ENCODE peak calls at places on chromosomes 4 and X, in eight cellular contexts. I is AG08396; M is ecto neural progenitor cell; Z is activated CD4-positive, alpha-beta memory T cell treated with anti-CD3 and anti-CD28 coated beads, Interleukin-2, amount 10 ng/mL, durations not matched to agents 7 days and 5 days; C is omental fat pad; V is stimulated activated CD4-positive, alpha-beta T cell treated with anti-CD3 and anti-CD28 coated beads, Interleukin-2, amount 100 ng/mL, for 24 hours; L is substantia nigra; S is lower lobe of right lung. Y is an unnamed sample.

GRCh38 chr4:145012841-145013240 is 85.2 kb downstream of the ANAPC10 start:
- DNase-seq in I (no peak), M (no peak), Z (no peak), C (no peak), V (no peak), L (no peak), S (no peak), Y (no peak)

GRCh38 chr4:91621446-91621845 is 682.3 kb upstream of the GRID2 start:
- DNase-seq in I (no peak), M (no peak), Z (no peak), C (no peak), V (no peak), L (no peak), S (no peak), Y (no peak)

GRCh38 chrX:122422547-122422946 is 761.5 kb upstream of the GRIA3 start:
- DNase-seq in I (no peak), M (no peak), Z (no peak), C (no peak), V (no peak), L (no peak), S (no peak), Y (no peak)

GRCh38 chr4:156933633-156934258 is 37.9 kb downstream of the PDGFC start:
- DNase-seq in I (no peak), M (no peak), Z (no peak), C (no peak), V (no peak), L (no peak), S (no peak), Y (no peak)

GRCh38 chr4:1385373-1386340 is 20.6 kb downstream of the NKX1-1 start:
- DNase-seq in I (no peak), M (no peak), Z (no peak), C (no peak), V (no peak), L (no peak), S (peak), Y (no peak)

GRCh38 chrX:103310592-103311400 is at the start of gene BEX2:
- DNase-seq in I (peak), M (peak), Z (peak), C (no peak), V (peak), L (peak), S (peak), Y (no peak)

GRCh38 chr4:155005395-155006087 is 202.9 kb upstream of the NPY2R start:
- DNase-seq in I (no peak), M (no peak), Z (no peak), C (no peak), V (no peak), L (no peak), S (no peak), Y (no peak)

GRCh38 chr4:2850966-2851782 is 7.5 kb downstream of the ADD1 start:
- DNase-seq in I (no peak), M (no peak), Z (no peak), C (no peak), V (no peak), L (no peak), S (no peak), Y (no peak)

GRCh38 chr4:151034829-151035228 is 19.7 kb upstream of the LRBA start:
- DNase-seq in I (no peak), M (no peak), Z (no peak), C (no peak), V (no peak), L (no peak), S (no peak), Y (no peak)

GRCh38 chr4:24042094-24042493 is 152.2 kb upstream of the PPARGC1A start:
- DNase-seq in I (peak), M (no peak), Z (no peak), C (no peak), V (no peak), L (no peak), S (no peak), Y (no peak)

GRCh38 chr4:4488405-4489404 is 53.1 kb downstream of the STX18 start:
- DNase-seq in I (peak), M (peak), Z (peak), C (no peak), V (peak), L (peak), S (no peak), Y (no peak)

GRCh38 chrX:15298201-15298600 is 17.2 kb downstream of the ASB11 start:
- DNase-seq in I (no peak), M (no peak), Z (no peak), C (no peak), V (no peak), L (no peak), S (no peak), Y (no peak)

GRCh38 chr4:472881-473574 is 25.9 kb downstream of the ZNF721 start:
- DNase-seq in I (peak), M (no peak), Z (no peak), C (no peak), V (no peak), L (no peak), S (no peak), Y (no peak)

GRCh38 chr4:182143822-182144620 is 99.2 kb upstream of the TENM3 start:
- DNase-seq in I (peak), M (peak), Z (no peak), C (peak), V (no peak), L (no peak), S (no peak), Y (no peak)

GRCh38 chr4:37434469-37434868 is 189.9 kb downstream of the NWD2 start:
- DNase-seq in I (no peak), M (no peak), Z (no peak), C (no peak), V (no peak), L (no peak), S (no peak), Y (no peak)

GRCh38 chrX:104565791-104566687 is at the start of gene IL1RAPL2:
- DNase-seq in I (no peak), M (peak), Z (no peak), C (no peak), V (no peak), L (no peak), S (peak), Y (no peak)

GRCh38 chrX:147476008-147476407 is 435.7 kb upstream of the FMR1 start:
- DNase-seq in I (no peak), M (no peak), Z (peak), C (no peak), V (no peak), L (no peak), S (no peak), Y (no peak)

GRCh38 chr4:88098993-88099752 is 59.3 kb downstream of the ABCG2 start:
- DNase-seq in I (no peak), M (no peak), Z (no peak), C (no peak), V (no peak), L (no peak), S (no peak), Y (no peak)

GRCh38 chrX:129808163-129808828 is 28.5 kb downstream of the SASH3 start:
- DNase-seq in I (no peak), M (no peak), Z (no peak), C (no peak), V (no peak), L (no peak), S (no peak), Y (no peak)

GRCh38 chr4:7408166-7408565 is 26.6 kb downstream of the PSAPL1 start:
- DNase-seq in I (no peak), M (no peak), Z (no peak), C (no peak), V (no peak), L (no peak), S (no peak), Y (no peak)

GRCh38 chr4:31069151-31069550 is 349.0 kb downstream of the PCDH7 start:
- DNase-seq in I (no peak), M (no peak), Z (no peak), C (no peak), V (no peak), L (no peak), S (no peak), Y (no peak)

GRCh38 chr4:8921465-8921864 is 49.8 kb upstream of the HMX1 start:
- DNase-seq in I (no peak), M (no peak), Z (no peak), C (no peak), V (peak), L (no peak), S (no peak), Y (no peak)